ENCODE peak calls at places on chromosomes 3 and 15, in nine cellular contexts. One of them, this sample, is unnamed.

GRCh38 chr15:90402230-90402629 is 14.2 kb downstream of the IQGAP1 start:
- DNase-seq in esophagus squamous epithelium: no peak
- DNase-seq in Peyer's patch: no peak
- DNase-seq in GM13977: no peak
- DNase-seq in AG04449: no peak
- DNase-seq in stomach: no peak
- DNase-seq in RCC 7860: peak
- DNase-seq in NAMALWA: no peak
- DNase-seq in HS-5: peak
- DNase-seq in this sample: peak

GRCh38 chr15:89783861-89784685 is 7.9 kb downstream of the MESP2 start:
- DNase-seq in esophagus squamous epithelium: no peak
- DNase-seq in Peyer's patch: no peak
- DNase-seq in GM13977: no peak
- DNase-seq in AG04449: no peak
- DNase-seq in stomach: no peak
- DNase-seq in RCC 7860: no peak
- DNase-seq in NAMALWA: no peak
- DNase-seq in HS-5: no peak
- DNase-seq in this sample: no peak

GRCh38 chr15:56719774-56720555 is 13.3 kb downstream of the ZNF280D start:
- DNase-seq in esophagus squamous epithelium: no peak
- DNase-seq in Peyer's patch: no peak
- DNase-seq in GM13977: no peak
- DNase-seq in AG04449: no peak
- DNase-seq in stomach: no peak
- DNase-seq in RCC 7860: no peak
- DNase-seq in NAMALWA: no peak
- DNase-seq in HS-5: no peak
- DNase-seq in this sample: no peak

GRCh38 chr3:159872374-159873109 is 116.1 kb upstream of the IL12A start:
- DNase-seq in esophagus squamous epithelium: no peak
- DNase-seq in Peyer's patch: no peak
- DNase-seq in GM13977: no peak
- DNase-seq in AG04449: peak
- DNase-seq in stomach: no peak
- DNase-seq in RCC 7860: peak
- DNase-seq in NAMALWA: no peak
- DNase-seq in HS-5: peak
- DNase-seq in this sample: no peak

GRCh38 chr15:42908538-42908937 is 12.0 kb downstream of the TTBK2 start:
- DNase-seq in esophagus squamous epithelium: no peak
- DNase-seq in Peyer's patch: no peak
- DNase-seq in GM13977: no peak
- DNase-seq in AG04449: no peak
- DNase-seq in stomach: no peak
- DNase-seq in RCC 7860: no peak
- DNase-seq in NAMALWA: no peak
- DNase-seq in HS-5: no peak
- DNase-seq in this sample: no peak

GRCh38 chr15:59941612-59942011 is 62.5 kb upstream of the FOXB1 start:
- DNase-seq in esophagus squamous epithelium: no peak
- DNase-seq in Peyer's patch: no peak
- DNase-seq in GM13977: no peak
- DNase-seq in AG04449: no peak
- DNase-seq in stomach: no peak
- DNase-seq in RCC 7860: no peak
- DNase-seq in NAMALWA: no peak
- DNase-seq in HS-5: no peak
- DNase-seq in this sample: no peak

GRCh38 chr3:142498397-142499180 is 50.8 kb upstream of the XRN1 start:
- DNase-seq in esophagus squamous epithelium: no peak
- DNase-seq in Peyer's patch: no peak
- DNase-seq in GM13977: peak
- DNase-seq in AG04449: no peak
- DNase-seq in stomach: no peak
- DNase-seq in RCC 7860: no peak
- DNase-seq in NAMALWA: no peak
- DNase-seq in HS-5: no peak
- DNase-seq in this sample: no peak

GRCh38 chr15:69414702-69415161 is 583 bp downstream of the KIF23 start:
- DNase-seq in esophagus squamous epithelium: no peak
- DNase-seq in Peyer's patch: no peak
- DNase-seq in GM13977: peak
- DNase-seq in AG04449: peak
- DNase-seq in stomach: no peak
- DNase-seq in RCC 7860: peak
- DNase-seq in NAMALWA: peak
- DNase-seq in HS-5: peak
- DNase-seq in this sample: peak

GRCh38 chr3:83065861-83066260 is 1304.4 kb upstream of the GBE1 start:
- DNase-seq in esophagus squamous epithelium: no peak
- DNase-seq in Peyer's patch: no peak
- DNase-seq in GM13977: no peak
- DNase-seq in AG04449: no peak
- DNase-seq in stomach: no peak
- DNase-seq in RCC 7860: no peak
- DNase-seq in NAMALWA: no peak
- DNase-seq in HS-5: peak
- DNase-seq in this sample: no peak

GRCh38 chr3:14143826-14144225 is 19.0 kb downstream of the TMEM43 start:
- DNase-seq in esophagus squamous epithelium: no peak
- DNase-seq in Peyer's patch: peak
- DNase-seq in GM13977: no peak
- DNase-seq in AG04449: peak
- DNase-seq in stomach: no peak
- DNase-seq in RCC 7860: peak
- DNase-seq in NAMALWA: no peak
- DNase-seq in HS-5: peak
- DNase-seq in this sample: no peak

GRCh38 chr15:70286110-70286806 is 188.5 kb upstream of the TLE3 start:
- DNase-seq in esophagus squamous epithelium: no peak
- DNase-seq in Peyer's patch: peak
- DNase-seq in GM13977: no peak
- DNase-seq in AG04449: no peak
- DNase-seq in stomach: no peak
- DNase-seq in RCC 7860: no peak
- DNase-seq in NAMALWA: no peak
- DNase-seq in HS-5: no peak
- DNase-seq in this sample: peak

GRCh38 chr3:72281551-72281950 is 496.6 kb upstream of the PROK2 start:
- DNase-seq in esophagus squamous epithelium: no peak
- DNase-seq in Peyer's patch: no peak
- DNase-seq in GM13977: no peak
- DNase-seq in AG04449: no peak
- DNase-seq in stomach: no peak
- DNase-seq in RCC 7860: no peak
- DNase-seq in NAMALWA: no peak
- DNase-seq in HS-5: no peak
- DNase-seq in this sample: no peak

GRCh38 chr15:65258863-65259262 is 27.8 kb downstream of the PARP16 start:
- DNase-seq in esophagus squamous epithelium: no peak
- DNase-seq in Peyer's patch: no peak
- DNase-seq in GM13977: no peak
- DNase-seq in AG04449: no peak
- DNase-seq in stomach: no peak
- DNase-seq in RCC 7860: no peak
- DNase-seq in NAMALWA: no peak
- DNase-seq in HS-5: no peak
- DNase-seq in this sample: no peak

GRCh38 chr15:85421116-85421925 is 40.9 kb downstream of the AKAP13 start:
- DNase-seq in esophagus squamous epithelium: no peak
- DNase-seq in Peyer's patch: no peak
- DNase-seq in GM13977: no peak
- DNase-seq in AG04449: no peak
- DNase-seq in stomach: no peak
- DNase-seq in RCC 7860: no peak
- DNase-seq in NAMALWA: no peak
- DNase-seq in HS-5: no peak
- DNase-seq in this sample: no peak

GRCh38 chr3:39671116-39671515 is 138.3 kb upstream of the MYRIP start:
- DNase-seq in esophagus squamous epithelium: no peak
- DNase-seq in Peyer's patch: no peak
- DNase-seq in GM13977: no peak
- DNase-seq in AG04449: no peak
- DNase-seq in stomach: no peak
- DNase-seq in RCC 7860: no peak
- DNase-seq in NAMALWA: no peak
- DNase-seq in HS-5: peak
- DNase-seq in this sample: no peak

GRCh38 chr3:197487911-197488391 is 67.8 kb downstream of the BDH1 start:
- DNase-seq in esophagus squamous epithelium: no peak
- DNase-seq in Peyer's patch: no peak
- DNase-seq in GM13977: no peak
- DNase-seq in AG04449: peak
- DNase-seq in stomach: no peak
- DNase-seq in RCC 7860: peak
- DNase-seq in NAMALWA: no peak
- DNase-seq in HS-5: peak
- DNase-seq in this sample: peak

GRCh38 chr15:93330862-93331544 is 242.0 kb upstream of the RGMA start:
- DNase-seq in esophagus squamous epithelium: no peak
- DNase-seq in Peyer's patch: no peak
- DNase-seq in GM13977: no peak
- DNase-seq in AG04449: no peak
- DNase-seq in stomach: no peak
- DNase-seq in RCC 7860: no peak
- DNase-seq in NAMALWA: no peak
- DNase-seq in HS-5: no peak
- DNase-seq in this sample: no peak

GRCh38 chr15:74202461-74203401 is at the start of gene STRA6:
- DNase-seq in esophagus squamous epithelium: no peak
- DNase-seq in Peyer's patch: no peak
- DNase-seq in GM13977: no peak
- DNase-seq in AG04449: no peak
- DNase-seq in stomach: no peak
- DNase-seq in RCC 7860: no peak
- DNase-seq in NAMALWA: no peak
- DNase-seq in HS-5: no peak
- DNase-seq in this sample: no peak

GRCh38 chr3:24595801-24596200 is 101.2 kb upstream of the THRB start:
- DNase-seq in esophagus squamous epithelium: no peak
- DNase-seq in Peyer's patch: no peak
- DNase-seq in GM13977: no peak
- DNase-seq in AG04449: no peak
- DNase-seq in stomach: no peak
- DNase-seq in RCC 7860: no peak
- DNase-seq in NAMALWA: no peak
- DNase-seq in HS-5: no peak
- DNase-seq in this sample: no peak

GRCh38 chr15:77025471-77025901 is 30.6 kb downstream of the PSTPIP1 start:
- DNase-seq in esophagus squamous epithelium: no peak
- DNase-seq in Peyer's patch: peak
- DNase-seq in GM13977: no peak
- DNase-seq in AG04449: no peak
- DNase-seq in stomach: no peak
- DNase-seq in RCC 7860: no peak
- DNase-seq in NAMALWA: no peak
- DNase-seq in HS-5: no peak
- DNase-seq in this sample: no peak

GRCh38 chr3:179825527-179826246 is 172.8 kb downstream of the USP13 start:
- DNase-seq in esophagus squamous epithelium: no peak
- DNase-seq in Peyer's patch: no peak
- DNase-seq in GM13977: no peak
- DNase-seq in AG04449: no peak
- DNase-seq in stomach: no peak
- DNase-seq in RCC 7860: no peak
- DNase-seq in NAMALWA: no peak
- DNase-seq in HS-5: no peak
- DNase-seq in this sample: no peak

This sample was measured in NCI-H1092 treated with DMSO at 0.1 percent for 48 hours.